ENCODE peak calls at places on chromosomes 3 and 15, in five cellular contexts. J is NT2/D1, H is choroid plexus epithelial cell, C is left ventricle myocardium inferior, O is PC-9. P is an unnamed sample.

GRCh38 chr3:195896361-195897080 is 11.8 kb downstream of the TNK2 start:
- DNase-seq in J (no peak), H (peak), C (peak), O (peak), P (peak)

GRCh38 chr3:150371741-150372254 is 36.3 kb upstream of the TSC22D2 start:
- DNase-seq in J (no peak), H (peak), C (no peak), O (peak), P (peak)

GRCh38 chr3:194277547-194278091 is 73.5 kb downstream of the CPN2 start:
- DNase-seq in J (no peak), H (peak), C (peak), O (no peak), P (peak)

GRCh38 chr15:75033809-75034208 is 10.4 kb downstream of the PPCDC start:
- DNase-seq in J (no peak), H (no peak), C (no peak), O (no peak), P (no peak)

GRCh38 chr15:35693286-35693685 is 147.3 kb upstream of the DPH6 start:
- DNase-seq in J (no peak), H (peak), C (no peak), O (no peak), P (no peak)

GRCh38 chr3:170909129-170909903 is 879 bp upstream of the EIF5A2 start:
- DNase-seq in J (no peak), H (peak), C (no peak), O (peak), P (peak)

GRCh38 chr3:187963003-187963676 is 190.8 kb upstream of the LPP start:
- DNase-seq in J (no peak), H (no peak), C (no peak), O (no peak), P (no peak)

GRCh38 chr15:98506711-98507110 is 141.6 kb upstream of the IGF1R start:
- DNase-seq in J (no peak), H (no peak), C (no peak), O (no peak), P (no peak)

GRCh38 chr3:188205992-188206416 is 52.0 kb downstream of the LPP start:
- DNase-seq in J (no peak), H (no peak), C (no peak), O (no peak), P (no peak)

GRCh38 chr3:38560996-38561717 is 65.0 kb downstream of the EXOG start:
- DNase-seq in J (no peak), H (no peak), C (no peak), O (no peak), P (no peak)

GRCh38 chr3:129323651-129324294 is 45.1 kb downstream of the HMCES start:
- DNase-seq in J (no peak), H (no peak), C (no peak), O (no peak), P (no peak)

GRCh38 chr3:47420511-47421484 is 40.0 kb downstream of the PTPN23 start:
- DNase-seq in J (peak), H (peak), C (peak), O (peak), P (peak)

GRCh38 chr3:72274511-72275295 is 489.8 kb upstream of the PROK2 start:
- DNase-seq in J (no peak), H (peak), C (peak), O (no peak), P (peak)

GRCh38 chr3:116188231-116188785 is 257.0 kb downstream of the LSAMP start:
- DNase-seq in J (no peak), H (no peak), C (no peak), O (no peak), P (no peak)

GRCh38 chr15:63223463-63223862 is 34.1 kb downstream of the RAB8B start:
- DNase-seq in J (no peak), H (no peak), C (no peak), O (no peak), P (no peak)

GRCh38 chr3:10310578-10310977 is 10.3 kb downstream of the SEC13 start:
- DNase-seq in J (no peak), H (no peak), C (no peak), O (no peak), P (no peak)

GRCh38 chr3:188233320-188233719 is 79.4 kb downstream of the LPP start:
- DNase-seq in J (no peak), H (no peak), C (no peak), O (no peak), P (no peak)

GRCh38 chr3:29694783-29695182 is 413.9 kb downstream of the RBMS3 start:
- DNase-seq in J (no peak), H (peak), C (no peak), O (peak), P (peak)

GRCh38 chr3:119898478-119899177 is 116.7 kb downstream of the NR1I2 start:
- DNase-seq in J (no peak), H (no peak), C (no peak), O (no peak), P (no peak)

GRCh38 chr15:89023311-89023961 is 64.8 kb upstream of the ABHD2 start:
- DNase-seq in J (no peak), H (no peak), C (no peak), O (no peak), P (peak)

GRCh38 chr3:110900583-110900982 is 171.0 kb upstream of the NECTIN3 start:
- DNase-seq in J (no peak), H (peak), C (no peak), O (no peak), P (peak)

GRCh38 chr3:196666001-196666867 is 26.7 kb downstream of the NRROS start:
- DNase-seq in J (peak), H (peak), C (no peak), O (peak), P (peak)

GRCh38 chr3:36796896-36797295 is 32.5 kb upstream of the DCLK3 start:
- DNase-seq in J (no peak), H (peak), C (no peak), O (no peak), P (peak)

GRCh38 chr3:94063497-94064119 is 747 bp downstream of the NSUN3 start:
- DNase-seq in J (no peak), H (peak), C (no peak), O (no peak), P (no peak)

GRCh38 chr15:85477730-85478129 is 97.3 kb downstream of the AKAP13 start:
- DNase-seq in J (no peak), H (peak), C (no peak), O (no peak), P (peak)

GRCh38 chr3:53114412-53115074 is 15.7 kb downstream of the RFT1 start:
- DNase-seq in J (no peak), H (no peak), C (no peak), O (no peak), P (peak)

GRCh38 chr15:43209059-43209824 is 11.6 kb downstream of the EPB42 start:
- DNase-seq in J (no peak), H (peak), C (no peak), O (peak), P (peak)

GRCh38 chr3:100150583-100150982 is 36.3 kb upstream of the FILIP1L start:
- DNase-seq in J (no peak), H (no peak), C (no peak), O (no peak), P (peak)

GRCh38 chr3:156787926-156788663 is 38.1 kb upstream of the LEKR1 start:
- DNase-seq in J (no peak), H (peak), C (no peak), O (peak), P (peak)

GRCh38 chr3:22377421-22377820 is 626.4 kb upstream of the ZNF385D start:
- DNase-seq in J (no peak), H (peak), C (no peak), O (no peak), P (peak)

GRCh38 chr3:81891056-81891455 is 129.6 kb upstream of the GBE1 start:
- DNase-seq in J (no peak), H (no peak), C (no peak), O (no peak), P (no peak)

GRCh38 chr15:55968923-55969322 is 24.5 kb downstream of the NEDD4 start:
- DNase-seq in J (no peak), H (no peak), C (no peak), O (no peak), P (no peak)

P was measured in GM03348.